ENCODE peak calls at places on chromosomes 3 and 15, in four cellular contexts. One of them, this sample, is unnamed.

GRCh38 chr15:43095708-43096347 is 10.0 kb downstream of the UBR1 start:
- DNase-seq in uterus: no peak
- DNase-seq in A549: no peak
- DNase-seq in IMR-90: peak; percentile 79
- DNase-seq in this sample: no peak

GRCh38 chr3:5187920-5188418 is 462 bp downstream of the EDEM1 start:
- DNase-seq in uterus: peak; percentile 31
- DNase-seq in A549: peak; percentile 38
- DNase-seq in IMR-90: peak; percentile 24
- DNase-seq in this sample: peak; percentile 58

GRCh38 chr3:78660958-78661357 is 1106.8 kb downstream of the ROBO1 start:
- DNase-seq in uterus: peak; percentile 26
- DNase-seq in A549: no peak
- DNase-seq in IMR-90: no peak
- DNase-seq in this sample: no peak

GRCh38 chr15:58475573-58476524 is 44.1 kb downstream of the LIPC start:
- DNase-seq in uterus: no peak
- DNase-seq in A549: no peak
- DNase-seq in IMR-90: peak; percentile 36
- DNase-seq in this sample: no peak

GRCh38 chr3:14144423-14145075 is 19.7 kb downstream of the TMEM43 start:
- DNase-seq in uterus: peak; percentile 92
- DNase-seq in A549: peak; percentile 95
- DNase-seq in IMR-90: peak; percentile 99
- DNase-seq in this sample: no peak

GRCh38 chr3:126552688-126553283 is 5.9 kb downstream of the C3orf22 start:
- DNase-seq in uterus: peak; percentile 8
- DNase-seq in A549: no peak
- DNase-seq in IMR-90: no peak
- DNase-seq in this sample: peak; percentile 10

GRCh38 chr3:16632395-16632794 is 27.2 kb upstream of the DAZL start:
- DNase-seq in uterus: no peak
- DNase-seq in A549: no peak
- DNase-seq in IMR-90: no peak
- DNase-seq in this sample: no peak

GRCh38 chr3:193782747-193783146 is 189.7 kb downstream of the OPA1 start:
- DNase-seq in uterus: no peak
- DNase-seq in A549: no peak
- DNase-seq in IMR-90: no peak
- DNase-seq in this sample: no peak

GRCh38 chr3:55406666-55407425 is 80.3 kb downstream of the WNT5A start:
- DNase-seq in uterus: no peak
- DNase-seq in A549: no peak
- DNase-seq in IMR-90: peak; percentile 63
- DNase-seq in this sample: no peak

GRCh38 chr3:100972867-100973266 is 20.4 kb downstream of the ABI3BP start:
- DNase-seq in uterus: no peak
- DNase-seq in A549: peak; percentile 28
- DNase-seq in IMR-90: peak; percentile 48
- DNase-seq in this sample: no peak

GRCh38 chr15:68962464-68962863 is 32.1 kb downstream of the SPESP1 start:
- DNase-seq in uterus: no peak
- DNase-seq in A549: no peak
- DNase-seq in IMR-90: no peak
- DNase-seq in this sample: no peak

GRCh38 chr3:39718674-39719595 is 90.5 kb upstream of the MYRIP start:
- DNase-seq in uterus: no peak
- DNase-seq in A549: no peak
- DNase-seq in IMR-90: peak; percentile 1
- DNase-seq in this sample: no peak

GRCh38 chr3:132404276-132404675 is 13.0 kb upstream of the DNAJC13 start:
- DNase-seq in uterus: no peak
- DNase-seq in A549: no peak
- DNase-seq in IMR-90: no peak
- DNase-seq in this sample: no peak

GRCh38 chr3:56864090-56864489 is 62.3 kb upstream of the ARHGEF3 start:
- DNase-seq in uterus: no peak
- DNase-seq in A549: no peak
- DNase-seq in IMR-90: no peak
- DNase-seq in this sample: no peak

GRCh38 chr15:88790486-88790885 is 12.8 kb upstream of the ACAN start:
- DNase-seq in uterus: no peak
- DNase-seq in A549: no peak
- DNase-seq in IMR-90: no peak
- DNase-seq in this sample: no peak

GRCh38 chr3:193396451-193397244 is 18.1 kb upstream of the ATP13A5 start:
- DNase-seq in uterus: no peak
- DNase-seq in A549: no peak
- DNase-seq in IMR-90: no peak
- DNase-seq in this sample: no peak

GRCh38 chr15:100879046-100879445 is 585 bp upstream of the ALDH1A3 start:
- DNase-seq in uterus: no peak
- DNase-seq in A549: peak; percentile 19
- DNase-seq in IMR-90: no peak
- DNase-seq in this sample: no peak

GRCh38 chr3:196082471-196082971 is 631 bp upstream of the TFRC start:
- DNase-seq in uterus: no peak
- DNase-seq in A549: no peak
- DNase-seq in IMR-90: peak; percentile 7
- DNase-seq in this sample: peak; percentile 65

GRCh38 chr3:196080517-196080841 is 1.4 kb downstream of the TFRC start:
- DNase-seq in uterus: no peak
- DNase-seq in A549: no peak
- DNase-seq in IMR-90: no peak
- DNase-seq in this sample: no peak

GRCh38 chr3:196085534-196085933 is 3.6 kb upstream of the TFRC start:
- DNase-seq in uterus: no peak
- DNase-seq in A549: no peak
- DNase-seq in IMR-90: no peak
- DNase-seq in this sample: no peak

GRCh38 chr3:196080997-196081833 is 675 bp downstream of the TFRC start:
- DNase-seq in uterus: peak; percentile 19
- DNase-seq in A549: peak; percentile 30
- DNase-seq in IMR-90: peak; percentile 38
- DNase-seq in this sample: peak; percentile 75

GRCh38 chr3:196081834-196082470 is at the start of gene TFRC:
- DNase-seq in uterus: peak; percentile 91
- DNase-seq in A549: peak; percentile 90
- DNase-seq in IMR-90: peak; percentile 86
- DNase-seq in this sample: peak; percentile 97
- TF ChIP-seq POLR2A in uterus: peak; percentile 93
- TF ChIP-seq POLR2A in A549: peak; percentile 98
- TF ChIP-seq POLR2A in IMR-90: peak; percentile 99
- TF ChIP-seq POLR2A in this sample: peak; percentile 99

GRCh38 chr15:48578965-48579364 is 66.5 kb downstream of the FBN1 start:
- DNase-seq in uterus: no peak
- DNase-seq in A549: no peak
- DNase-seq in IMR-90: no peak
- DNase-seq in this sample: no peak
- H3K4me1 ChIP-seq in uterus: no peaks in the 10 kb centered on the region
- H3K4me1 ChIP-seq in A549: no peaks in the 10 kb centered on the region
- H3K4me1 ChIP-seq in IMR-90: peaks cover 7% of the 10 kb centered on the region
- H3K4me1 ChIP-seq in this sample: no peaks in the 10 kb centered on the region

DNA sequence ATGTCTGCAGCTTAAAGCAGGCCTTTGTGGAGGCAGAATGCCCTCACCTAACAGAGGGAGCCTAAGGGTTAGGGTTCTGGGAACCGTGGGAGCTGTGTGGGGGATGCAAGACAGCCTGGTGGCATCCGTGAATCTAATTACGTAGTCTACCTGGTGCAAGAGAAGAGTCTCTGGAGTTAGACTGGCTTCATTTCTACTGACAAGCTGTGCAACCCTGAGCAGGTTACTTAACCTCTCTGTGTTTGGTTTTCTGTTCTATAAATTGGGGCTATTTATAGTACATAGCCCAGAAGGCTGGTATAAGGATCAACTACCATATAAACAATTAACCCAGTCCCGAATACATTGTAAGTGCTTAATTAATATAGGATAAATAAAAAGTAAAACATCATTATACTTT is 8.3 kb downstream of the TNFAIP8L3 start:
- DNase-seq in uterus: no peak
- DNase-seq in A549: no peak
- DNase-seq in IMR-90: no peak
- DNase-seq in this sample: no peak
- H3K27ac ChIP-seq in uterus: peak overlapping the region; percentile 74
- H3K27ac ChIP-seq in A549: no peak overlapping the region
- H3K27ac ChIP-seq in IMR-90: no peak overlapping the region
- H3K27ac ChIP-seq in this sample: no peak overlapping the region

DNA sequence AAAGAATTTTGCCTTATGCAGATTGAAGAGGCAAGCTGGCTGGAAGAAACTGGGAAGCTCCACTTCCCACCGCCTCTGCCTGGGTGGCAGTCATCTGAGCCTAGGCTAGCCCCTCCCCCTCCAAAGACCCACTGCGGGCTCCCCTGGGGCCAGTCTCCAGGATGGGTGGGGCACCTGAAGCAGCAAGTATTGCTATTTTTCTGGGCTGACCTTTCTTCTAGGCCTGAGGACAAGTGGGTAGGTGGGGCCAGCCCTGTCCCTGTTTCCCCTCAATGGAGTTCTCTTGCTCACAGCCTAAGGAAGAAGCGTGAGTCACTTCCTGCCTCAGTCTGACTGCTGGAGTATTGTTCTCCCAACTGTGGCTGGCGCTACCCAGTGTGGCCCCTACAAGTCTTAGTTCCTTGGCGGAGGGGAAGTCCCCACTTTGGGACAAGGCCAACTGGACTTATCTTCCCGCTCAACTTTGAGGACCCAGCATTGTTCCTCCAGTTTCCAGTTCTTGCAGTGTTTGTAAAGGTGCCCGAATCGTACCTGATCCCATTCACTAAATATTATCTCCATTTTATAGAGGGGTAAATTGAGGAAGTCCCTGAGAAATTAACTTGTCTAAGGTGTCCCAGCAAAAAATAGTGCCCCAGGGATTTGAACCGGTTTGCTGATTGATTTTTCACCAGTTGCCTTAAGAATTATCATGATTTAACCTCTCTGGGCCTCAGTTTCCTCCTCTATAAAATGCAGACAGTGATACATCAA is 1.4 kb downstream of the FURIN start:
- DNase-seq in uterus: peak; percentile 75
- DNase-seq in A549: peak; percentile 73
- DNase-seq in IMR-90: peak; percentile 84
- DNase-seq in this sample: peak; percentile 71
- TF ChIP-seq POLR2A in uterus: no peak
- TF ChIP-seq POLR2A in A549: no peak
- TF ChIP-seq POLR2A in IMR-90: no peak
- TF ChIP-seq POLR2A in this sample: peak; percentile 22

GRCh38 chr3:58028902-58029301 is 20.7 kb downstream of the FLNB start:
- DNase-seq in uterus: no peak
- DNase-seq in A549: no peak
- DNase-seq in IMR-90: no peak
- DNase-seq in this sample: no peak

GRCh38 chr3:58025824-58026579 is 17.8 kb downstream of the FLNB start:
- DNase-seq in uterus: no peak
- DNase-seq in A549: peak; percentile 47
- DNase-seq in IMR-90: peak; percentile 68
- DNase-seq in this sample: no peak

GRCh38 chr3:58025406-58025805 is 17.2 kb downstream of the FLNB start:
- DNase-seq in uterus: no peak
- DNase-seq in A549: no peak
- DNase-seq in IMR-90: no peak
- DNase-seq in this sample: no peak

GRCh38 chr3:58027704-58028317 is 19.6 kb downstream of the FLNB start:
- DNase-seq in uterus: no peak
- DNase-seq in A549: no peak
- DNase-seq in IMR-90: no peak
- DNase-seq in this sample: no peak

GRCh38 chr3:58026598-58026997 is 18.4 kb downstream of the FLNB start:
- DNase-seq in uterus: no peak
- DNase-seq in A549: no peak
- DNase-seq in IMR-90: no peak
- DNase-seq in this sample: no peak
- H3K4me1 ChIP-seq in uterus: no peaks in the 10 kb centered on the region
- H3K4me1 ChIP-seq in A549: peaks cover 95% of the 10 kb centered on the region
- H3K4me1 ChIP-seq in IMR-90: peaks cover 17% of the 10 kb centered on the region
- H3K4me1 ChIP-seq in this sample: peaks cover 4% of the 10 kb centered on the region

GRCh38 chr15:63971427-63971805 is 74.9 kb downstream of the DAPK2 start:
- DNase-seq in uterus: no peak
- DNase-seq in A549: no peak
- DNase-seq in IMR-90: no peak
- DNase-seq in this sample: no peak
- H3K27ac ChIP-seq in uterus: no peak overlapping the region
- H3K27ac ChIP-seq in A549: no peak overlapping the region
- H3K27ac ChIP-seq in IMR-90: no peak overlapping the region
- H3K27ac ChIP-seq in this sample: peak overlapping the region; percentile 94

This sample was measured in right lobe of liver.